ENCODE peak calls at places on chromosomes 7 and 10, in four cellular contexts. One of them, this sample, is unnamed.

GRCh38 chr7:36633377-36633776 is 90.9 kb downstream of the AOAH start:
- DNase-seq in BE2C: no peak
- DNase-seq in HS-5: no peak
- DNase-seq in retinal pigment epithelial cell: no peak
- DNase-seq in this sample: no peak

GRCh38 chr7:102318482-102318971 is 31.9 kb downstream of the SH2B2 start:
- DNase-seq in BE2C: peak; percentile 60
- DNase-seq in HS-5: no peak
- DNase-seq in retinal pigment epithelial cell: no peak
- DNase-seq in this sample: peak; percentile 13

GRCh38 chr10:123655763-123656162 is 10.4 kb upstream of the GPR26 start:
- DNase-seq in BE2C: no peak
- DNase-seq in HS-5: no peak
- DNase-seq in retinal pigment epithelial cell: no peak
- DNase-seq in this sample: no peak

GRCh38 chr7:37112882-37113281 is 335.8 kb downstream of the ELMO1 start:
- DNase-seq in BE2C: no peak
- DNase-seq in HS-5: no peak
- DNase-seq in retinal pigment epithelial cell: no peak
- DNase-seq in this sample: no peak

GRCh38 chr10:60003709-60004191 is 97.4 kb upstream of the CCDC6 start:
- DNase-seq in BE2C: no peak
- DNase-seq in HS-5: no peak
- DNase-seq in retinal pigment epithelial cell: no peak
- DNase-seq in this sample: no peak

GRCh38 chr10:14247650-14248258 is 83.0 kb downstream of the FRMD4A start:
- DNase-seq in BE2C: no peak
- DNase-seq in HS-5: no peak
- DNase-seq in retinal pigment epithelial cell: peak; percentile 62
- DNase-seq in this sample: no peak

GRCh38 chr7:40541336-40541735 is 406.5 kb downstream of the SUGCT start:
- DNase-seq in BE2C: no peak
- DNase-seq in HS-5: no peak
- DNase-seq in retinal pigment epithelial cell: no peak
- DNase-seq in this sample: no peak

GRCh38 chr10:105837951-105838350 is 1196.9 kb downstream of the SORCS3 start:
- DNase-seq in BE2C: no peak
- DNase-seq in HS-5: peak; percentile 14
- DNase-seq in retinal pigment epithelial cell: no peak
- DNase-seq in this sample: no peak

GRCh38 chr10:102648889-102649752 is 4.8 kb downstream of the TRIM8 start:
- DNase-seq in BE2C: no peak
- DNase-seq in HS-5: no peak
- DNase-seq in retinal pigment epithelial cell: no peak
- DNase-seq in this sample: no peak

GRCh38 chr7:23335621-23336020 is 36.5 kb downstream of the MALSU1 start:
- DNase-seq in BE2C: no peak
- DNase-seq in HS-5: no peak
- DNase-seq in retinal pigment epithelial cell: no peak
- DNase-seq in this sample: no peak

GRCh38 chr7:143518941-143519340 is 41.3 kb downstream of the TAS2R41 start:
- DNase-seq in BE2C: no peak
- DNase-seq in HS-5: no peak
- DNase-seq in retinal pigment epithelial cell: no peak
- DNase-seq in this sample: no peak

GRCh38 chr7:149801002-149801566 is 27.7 kb upstream of the ZNF467 start:
- DNase-seq in BE2C: no peak
- DNase-seq in HS-5: no peak
- DNase-seq in retinal pigment epithelial cell: no peak
- DNase-seq in this sample: no peak

GRCh38 chr7:36591643-36592042 is 132.7 kb downstream of the AOAH start:
- DNase-seq in BE2C: no peak
- DNase-seq in HS-5: no peak
- DNase-seq in retinal pigment epithelial cell: no peak
- DNase-seq in this sample: no peak

GRCh38 chr10:130191380-130191779 is 55.2 kb downstream of the GLRX3 start:
- DNase-seq in BE2C: no peak
- DNase-seq in HS-5: no peak
- DNase-seq in retinal pigment epithelial cell: no peak
- DNase-seq in this sample: no peak

GRCh38 chr10:82982110-82982608 is 1107.2 kb downstream of the NRG3 start:
- DNase-seq in BE2C: no peak
- DNase-seq in HS-5: peak; percentile 94
- DNase-seq in retinal pigment epithelial cell: peak; percentile 76
- DNase-seq in this sample: no peak

GRCh38 chr10:72720814-72721665 is 29.1 kb downstream of the MCU start:
- DNase-seq in BE2C: no peak
- DNase-seq in HS-5: no peak
- DNase-seq in retinal pigment epithelial cell: no peak
- DNase-seq in this sample: no peak

GRCh38 chr7:101542527-101543241 is 86.4 kb downstream of the MYL10 start:
- DNase-seq in BE2C: peak; percentile 79
- DNase-seq in HS-5: no peak
- DNase-seq in retinal pigment epithelial cell: no peak
- DNase-seq in this sample: peak; percentile 53

GRCh38 chr10:48462482-48463020 is 142.3 kb downstream of the ARHGAP22 start:
- DNase-seq in BE2C: no peak
- DNase-seq in HS-5: no peak
- DNase-seq in retinal pigment epithelial cell: no peak
- DNase-seq in this sample: no peak

GRCh38 chr7:6528401-6529130 is 22.7 kb downstream of the GRID2IP start:
- DNase-seq in BE2C: no peak
- DNase-seq in HS-5: no peak
- DNase-seq in retinal pigment epithelial cell: no peak
- DNase-seq in this sample: no peak

GRCh38 chr7:107972986-107973385 is 30.0 kb downstream of the LAMB1 start:
- DNase-seq in BE2C: no peak
- DNase-seq in HS-5: no peak
- DNase-seq in retinal pigment epithelial cell: no peak
- DNase-seq in this sample: no peak

GRCh38 chr7:79282882-79283602 is 170.4 kb downstream of the MAGI2 start:
- DNase-seq in BE2C: no peak
- DNase-seq in HS-5: peak; percentile 63
- DNase-seq in retinal pigment epithelial cell: peak; percentile 87
- DNase-seq in this sample: no peak

GRCh38 chr7:111919690-111920179 is 286.5 kb downstream of the DOCK4 start:
- DNase-seq in BE2C: no peak
- DNase-seq in HS-5: peak; percentile 6
- DNase-seq in retinal pigment epithelial cell: no peak
- DNase-seq in this sample: no peak

GRCh38 chr7:11605749-11606148 is 226.2 kb downstream of the THSD7A start:
- DNase-seq in BE2C: no peak
- DNase-seq in HS-5: no peak
- DNase-seq in retinal pigment epithelial cell: no peak
- DNase-seq in this sample: no peak

GRCh38 chr7:115816318-115816974 is 214.1 kb downstream of the TFEC start:
- DNase-seq in BE2C: no peak
- DNase-seq in HS-5: no peak
- DNase-seq in retinal pigment epithelial cell: no peak
- DNase-seq in this sample: no peak

GRCh38 chr7:54145716-54146115 is 396.5 kb upstream of the VSTM2A start:
- DNase-seq in BE2C: no peak
- DNase-seq in HS-5: no peak
- DNase-seq in retinal pigment epithelial cell: no peak
- DNase-seq in this sample: no peak

GRCh38 chr10:16987129-16987670 is 142.4 kb downstream of the CUBN start:
- DNase-seq in BE2C: no peak
- DNase-seq in HS-5: no peak
- DNase-seq in retinal pigment epithelial cell: peak; percentile 93
- DNase-seq in this sample: no peak

GRCh38 chr7:114930107-114930521 is 8.2 kb downstream of the MDFIC start:
- DNase-seq in BE2C: no peak
- DNase-seq in HS-5: no peak
- DNase-seq in retinal pigment epithelial cell: no peak
- DNase-seq in this sample: no peak

GRCh38 chr7:1156782-1157535 is 3.0 kb downstream of the ZFAND2A start:
- DNase-seq in BE2C: no peak
- DNase-seq in HS-5: peak; percentile 36
- DNase-seq in retinal pigment epithelial cell: no peak
- DNase-seq in this sample: no peak

GRCh38 chr7:43834463-43835251 is 34.7 kb downstream of the MRPS24 start:
- DNase-seq in BE2C: no peak
- DNase-seq in HS-5: peak; percentile 36
- DNase-seq in retinal pigment epithelial cell: no peak
- DNase-seq in this sample: no peak

GRCh38 chr10:132492323-132493035 is 45.1 kb upstream of the INPP5A start:
- DNase-seq in BE2C: no peak
- DNase-seq in HS-5: no peak
- DNase-seq in retinal pigment epithelial cell: no peak
- DNase-seq in this sample: no peak

GRCh38 chr10:121772890-121773289 is 154.9 kb downstream of the ATE1 start:
- DNase-seq in BE2C: no peak
- DNase-seq in HS-5: no peak
- DNase-seq in retinal pigment epithelial cell: no peak
- DNase-seq in this sample: no peak

GRCh38 chr7:28956608-28957063 is 1.5 kb downstream of the TRIL start:
- DNase-seq in BE2C: peak; percentile 69
- DNase-seq in HS-5: no peak
- DNase-seq in retinal pigment epithelial cell: no peak
- DNase-seq in this sample: no peak